ENCODE peak calls at places on chromosomes 1 and 21, in eight cellular contexts. One of them, this sample, is unnamed.

GRCh38 chr1:13664451-13664850 is 35.5 kb upstream of the PRDM2 start:
- DNase-seq in neural progenitor cell: no peak
- DNase-seq in keratinocyte: peak
- DNase-seq in brain microvascular endothelial cell: no peak
- DNase-seq in OCI-LY7: no peak
- DNase-seq in left ventricle myocardium inferior: no peak
- DNase-seq in HL-60: no peak
- DNase-seq in cardiac fibroblast: no peak
- DNase-seq in this sample: no peak

GRCh38 chr1:63866085-63866484 is 92.3 kb downstream of the ROR1 start:
- DNase-seq in neural progenitor cell: no peak
- DNase-seq in keratinocyte: no peak
- DNase-seq in brain microvascular endothelial cell: no peak
- DNase-seq in OCI-LY7: no peak
- DNase-seq in left ventricle myocardium inferior: no peak
- DNase-seq in HL-60: no peak
- DNase-seq in cardiac fibroblast: no peak
- DNase-seq in this sample: peak

GRCh38 chr1:42733415-42734200 is 6.4 kb downstream of the CLDN19 start:
- DNase-seq in neural progenitor cell: no peak
- DNase-seq in keratinocyte: no peak
- DNase-seq in brain microvascular endothelial cell: no peak
- DNase-seq in OCI-LY7: no peak
- DNase-seq in left ventricle myocardium inferior: no peak
- DNase-seq in HL-60: no peak
- DNase-seq in cardiac fibroblast: no peak
- DNase-seq in this sample: no peak

GRCh38 chr1:154726903-154727302 is 118.9 kb upstream of the ADAR start:
- DNase-seq in neural progenitor cell: no peak
- DNase-seq in keratinocyte: no peak
- DNase-seq in brain microvascular endothelial cell: no peak
- DNase-seq in OCI-LY7: no peak
- DNase-seq in left ventricle myocardium inferior: no peak
- DNase-seq in HL-60: no peak
- DNase-seq in cardiac fibroblast: no peak
- DNase-seq in this sample: no peak

GRCh38 chr1:174021611-174022079 is 512 bp downstream of the RC3H1 start:
- DNase-seq in neural progenitor cell: peak
- DNase-seq in keratinocyte: no peak
- DNase-seq in brain microvascular endothelial cell: peak
- DNase-seq in OCI-LY7: peak
- DNase-seq in left ventricle myocardium inferior: peak
- DNase-seq in HL-60: peak
- DNase-seq in cardiac fibroblast: peak
- DNase-seq in this sample: no peak

GRCh38 chr1:204685236-204686006 is at the start of gene LRRN2:
- DNase-seq in neural progenitor cell: peak
- DNase-seq in keratinocyte: no peak
- DNase-seq in brain microvascular endothelial cell: no peak
- DNase-seq in OCI-LY7: no peak
- DNase-seq in left ventricle myocardium inferior: peak
- DNase-seq in HL-60: no peak
- DNase-seq in cardiac fibroblast: no peak
- DNase-seq in this sample: no peak

GRCh38 chr1:152386940-152387339 is 27.1 kb downstream of the CRNN start:
- DNase-seq in neural progenitor cell: no peak
- DNase-seq in keratinocyte: peak
- DNase-seq in brain microvascular endothelial cell: no peak
- DNase-seq in OCI-LY7: no peak
- DNase-seq in left ventricle myocardium inferior: no peak
- DNase-seq in HL-60: no peak
- DNase-seq in cardiac fibroblast: no peak
- DNase-seq in this sample: no peak

GRCh38 chr1:156828414-156829085 is 11.9 kb upstream of the SH2D2A start:
- DNase-seq in neural progenitor cell: no peak
- DNase-seq in keratinocyte: no peak
- DNase-seq in brain microvascular endothelial cell: no peak
- DNase-seq in OCI-LY7: no peak
- DNase-seq in left ventricle myocardium inferior: no peak
- DNase-seq in HL-60: no peak
- DNase-seq in cardiac fibroblast: no peak
- DNase-seq in this sample: no peak

GRCh38 chr1:152185544-152186391 is 26.7 kb upstream of the RPTN start:
- DNase-seq in neural progenitor cell: peak
- DNase-seq in keratinocyte: no peak
- DNase-seq in brain microvascular endothelial cell: peak
- DNase-seq in OCI-LY7: peak
- DNase-seq in left ventricle myocardium inferior: no peak
- DNase-seq in HL-60: peak
- DNase-seq in cardiac fibroblast: peak
- DNase-seq in this sample: peak

GRCh38 chr1:171664976-171665375 is 12.5 kb upstream of the MYOC start:
- DNase-seq in neural progenitor cell: no peak
- DNase-seq in keratinocyte: no peak
- DNase-seq in brain microvascular endothelial cell: no peak
- DNase-seq in OCI-LY7: no peak
- DNase-seq in left ventricle myocardium inferior: no peak
- DNase-seq in HL-60: no peak
- DNase-seq in cardiac fibroblast: no peak
- DNase-seq in this sample: no peak

GRCh38 chr21:26684866-26685265 is 111.8 kb upstream of the CYYR1 start:
- DNase-seq in neural progenitor cell: no peak
- DNase-seq in keratinocyte: no peak
- DNase-seq in brain microvascular endothelial cell: no peak
- DNase-seq in OCI-LY7: no peak
- DNase-seq in left ventricle myocardium inferior: no peak
- DNase-seq in HL-60: no peak
- DNase-seq in cardiac fibroblast: no peak
- DNase-seq in this sample: no peak

DNA sequence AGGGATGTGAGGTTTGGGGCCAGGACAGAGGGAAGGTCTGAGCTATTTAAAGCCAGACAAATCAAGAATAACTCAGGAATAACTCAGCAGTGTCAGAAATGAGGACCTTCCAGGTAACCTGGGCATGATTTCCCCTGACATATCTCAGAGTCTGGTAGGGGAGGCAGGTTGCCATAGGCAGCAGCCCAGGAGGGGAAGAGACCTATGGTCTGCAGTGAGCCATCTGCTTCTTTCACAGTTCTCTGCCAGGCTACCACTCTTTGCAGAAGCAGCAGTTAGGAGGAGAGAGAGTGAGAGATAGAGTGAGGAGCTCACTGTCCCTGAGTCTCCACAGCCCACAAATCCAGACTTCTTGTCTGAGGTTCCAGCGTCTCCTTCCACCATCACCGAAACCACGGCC is 6.3 kb upstream of the VSIG8 start:
- DNase-seq in neural progenitor cell: no peak
- DNase-seq in keratinocyte: no peak
- DNase-seq in brain microvascular endothelial cell: no peak
- DNase-seq in OCI-LY7: no peak
- DNase-seq in left ventricle myocardium inferior: no peak
- DNase-seq in HL-60: no peak
- DNase-seq in cardiac fibroblast: no peak
- DNase-seq in this sample: no peak
- TF ChIP-seq CTCF in neural progenitor cell: no peak
- TF ChIP-seq CTCF in keratinocyte: no peak
- TF ChIP-seq CTCF in brain microvascular endothelial cell: no peak
- TF ChIP-seq CTCF in OCI-LY7: no peak
- TF ChIP-seq CTCF in left ventricle myocardium inferior: no peak
- TF ChIP-seq CTCF in HL-60: no peak
- TF ChIP-seq CTCF in cardiac fibroblast: no peak
- TF ChIP-seq CTCF in this sample: no peak

GRCh38 chr1:235328271-235329138 is at the start of gene GGPS1:
- DNase-seq in neural progenitor cell: peak
- DNase-seq in keratinocyte: peak
- DNase-seq in brain microvascular endothelial cell: peak
- DNase-seq in OCI-LY7: peak
- DNase-seq in left ventricle myocardium inferior: peak
- DNase-seq in HL-60: peak
- DNase-seq in cardiac fibroblast: peak
- DNase-seq in this sample: peak

GRCh38 chr1:235330918-235331285 is 2.5 kb downstream of the GGPS1 start:
- DNase-seq in neural progenitor cell: no peak
- DNase-seq in keratinocyte: no peak
- DNase-seq in brain microvascular endothelial cell: no peak
- DNase-seq in OCI-LY7: no peak
- DNase-seq in left ventricle myocardium inferior: no peak
- DNase-seq in HL-60: no peak
- DNase-seq in cardiac fibroblast: no peak
- DNase-seq in this sample: no peak

GRCh38 chr1:235329139-235329808 is 904 bp downstream of the GGPS1 start:
- DNase-seq in neural progenitor cell: peak
- DNase-seq in keratinocyte: no peak
- DNase-seq in brain microvascular endothelial cell: peak
- DNase-seq in OCI-LY7: peak
- DNase-seq in left ventricle myocardium inferior: no peak
- DNase-seq in HL-60: no peak
- DNase-seq in cardiac fibroblast: peak
- DNase-seq in this sample: peak

GRCh38 chr1:235327559-235328270 is at the start of gene ARID4B:
- DNase-seq in neural progenitor cell: peak
- DNase-seq in keratinocyte: no peak
- DNase-seq in brain microvascular endothelial cell: no peak
- DNase-seq in OCI-LY7: no peak
- DNase-seq in left ventricle myocardium inferior: peak
- DNase-seq in HL-60: no peak
- DNase-seq in cardiac fibroblast: no peak
- DNase-seq in this sample: no peak

DNA sequence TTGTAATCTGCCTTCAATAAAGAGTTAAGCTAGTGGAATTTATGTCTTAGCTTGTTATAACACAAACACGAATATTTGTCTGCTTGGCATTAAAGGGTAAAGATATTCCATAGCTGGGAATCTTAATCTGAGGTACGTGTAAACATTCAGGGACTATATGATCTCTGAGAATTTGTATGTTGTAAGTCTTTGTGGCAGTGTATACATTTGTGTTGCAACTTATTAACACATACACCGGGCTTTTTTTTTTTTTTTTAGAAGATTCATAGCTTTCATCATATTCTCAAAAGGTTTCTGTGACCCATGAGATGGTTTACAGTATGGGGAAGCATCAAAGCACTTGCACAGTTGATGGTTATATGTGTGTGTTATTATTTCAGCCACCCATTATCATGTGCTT is 3.0 kb downstream of the GGPS1 start:
- DNase-seq in neural progenitor cell: no peak
- DNase-seq in keratinocyte: no peak
- DNase-seq in brain microvascular endothelial cell: no peak
- DNase-seq in OCI-LY7: no peak
- DNase-seq in left ventricle myocardium inferior: no peak
- DNase-seq in HL-60: peak
- DNase-seq in cardiac fibroblast: no peak
- DNase-seq in this sample: no peak
- H3K4me3 ChIP-seq in neural progenitor cell: peak
- H3K4me3 ChIP-seq in keratinocyte: no peak
- H3K4me3 ChIP-seq in brain microvascular endothelial cell: no peak
- H3K4me3 ChIP-seq in OCI-LY7: peak
- H3K4me3 ChIP-seq in left ventricle myocardium inferior: no peak
- H3K4me3 ChIP-seq in HL-60: no peak
- H3K4me3 ChIP-seq in cardiac fibroblast: no peak
- H3K4me3 ChIP-seq in this sample: no peak

DNA sequence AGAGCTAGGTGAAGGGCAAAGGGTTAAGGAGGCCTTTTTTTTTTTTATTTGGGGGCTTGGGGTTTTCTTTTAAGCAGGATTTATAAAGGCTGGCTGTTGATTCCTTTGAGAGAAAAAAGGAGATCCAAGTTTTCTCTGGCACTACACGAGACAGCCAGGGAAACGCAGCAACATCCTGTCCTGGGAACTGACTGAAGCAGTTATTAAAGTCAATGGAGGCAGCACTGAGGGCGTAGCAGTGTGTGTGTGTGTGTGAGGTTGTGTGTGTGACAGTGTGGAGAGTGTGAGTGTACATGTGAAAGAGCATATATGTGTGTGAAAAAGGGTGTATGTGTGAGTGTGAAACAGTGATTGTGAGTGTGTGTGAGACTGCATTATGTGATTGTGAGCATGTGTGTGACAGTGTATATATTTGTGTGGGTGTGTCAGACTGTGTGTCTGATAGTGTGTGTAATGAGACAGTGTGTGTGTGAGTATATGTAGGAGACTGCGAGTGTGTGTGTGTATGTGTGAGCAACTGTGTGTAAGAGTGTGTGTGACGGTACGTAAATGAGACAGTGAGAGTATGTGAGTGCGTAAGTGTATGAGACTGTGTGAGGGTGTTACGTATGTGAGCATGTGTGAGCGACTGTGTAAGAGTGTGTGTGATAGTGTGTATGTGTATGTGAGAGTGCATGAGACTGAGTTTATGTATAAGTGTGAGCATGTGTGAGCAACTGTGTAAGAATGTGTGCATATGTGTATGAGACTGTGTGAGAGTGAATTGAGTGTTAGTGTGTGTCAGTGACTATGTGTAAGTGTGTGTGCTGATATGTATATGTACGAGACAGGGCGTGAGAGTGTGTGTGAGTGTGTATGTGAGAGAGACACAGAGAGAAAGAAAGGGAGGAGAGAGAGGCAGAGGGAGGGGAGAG is 66.0 kb upstream of the TIAM1 start:
- DNase-seq in neural progenitor cell: no peak
- DNase-seq in keratinocyte: no peak
- DNase-seq in brain microvascular endothelial cell: no peak
- DNase-seq in OCI-LY7: no peak
- DNase-seq in left ventricle myocardium inferior: no peak
- DNase-seq in HL-60: no peak
- DNase-seq in cardiac fibroblast: peak
- DNase-seq in this sample: no peak
- TF ChIP-seq CTCF in neural progenitor cell: no peak
- TF ChIP-seq CTCF in keratinocyte: no peak
- TF ChIP-seq CTCF in brain microvascular endothelial cell: no peak
- TF ChIP-seq CTCF in OCI-LY7: no peak
- TF ChIP-seq CTCF in left ventricle myocardium inferior: no peak
- TF ChIP-seq CTCF in HL-60: no peak
- TF ChIP-seq CTCF in cardiac fibroblast: no peak
- TF ChIP-seq CTCF in this sample: no peak

GRCh38 chr1:40338745-40339419 is 21.8 kb upstream of the COL9A2 start:
- DNase-seq in neural progenitor cell: peak
- DNase-seq in keratinocyte: peak
- DNase-seq in brain microvascular endothelial cell: peak
- DNase-seq in OCI-LY7: peak
- DNase-seq in left ventricle myocardium inferior: peak
- DNase-seq in HL-60: peak
- DNase-seq in cardiac fibroblast: peak
- DNase-seq in this sample: peak

GRCh38 chr1:40341509-40342380 is 24.7 kb upstream of the COL9A2 start:
- DNase-seq in neural progenitor cell: no peak
- DNase-seq in keratinocyte: no peak
- DNase-seq in brain microvascular endothelial cell: no peak
- DNase-seq in OCI-LY7: peak
- DNase-seq in left ventricle myocardium inferior: no peak
- DNase-seq in HL-60: no peak
- DNase-seq in cardiac fibroblast: no peak
- DNase-seq in this sample: no peak

GRCh38 chr1:40350391-40350790 is 23.1 kb upstream of the SMAP2 start:
- DNase-seq in neural progenitor cell: no peak
- DNase-seq in keratinocyte: no peak
- DNase-seq in brain microvascular endothelial cell: no peak
- DNase-seq in OCI-LY7: peak
- DNase-seq in left ventricle myocardium inferior: no peak
- DNase-seq in HL-60: no peak
- DNase-seq in cardiac fibroblast: no peak
- DNase-seq in this sample: no peak

GRCh38 chr1:40339420-40340323 is 22.6 kb upstream of the COL9A2 start:
- DNase-seq in neural progenitor cell: no peak
- DNase-seq in keratinocyte: no peak
- DNase-seq in brain microvascular endothelial cell: no peak
- DNase-seq in OCI-LY7: no peak
- DNase-seq in left ventricle myocardium inferior: no peak
- DNase-seq in HL-60: peak
- DNase-seq in cardiac fibroblast: no peak
- DNase-seq in this sample: no peak

GRCh38 chr1:40344597-40344996 is 27.5 kb upstream of the COL9A2 start:
- DNase-seq in neural progenitor cell: no peak
- DNase-seq in keratinocyte: no peak
- DNase-seq in brain microvascular endothelial cell: peak
- DNase-seq in OCI-LY7: peak
- DNase-seq in left ventricle myocardium inferior: peak
- DNase-seq in HL-60: peak
- DNase-seq in cardiac fibroblast: peak
- DNase-seq in this sample: no peak
- H3K4me3 ChIP-seq in neural progenitor cell: no peak
- H3K4me3 ChIP-seq in keratinocyte: no peak
- H3K4me3 ChIP-seq in brain microvascular endothelial cell: no peak
- H3K4me3 ChIP-seq in OCI-LY7: peak
- H3K4me3 ChIP-seq in left ventricle myocardium inferior: peak
- H3K4me3 ChIP-seq in HL-60: no peak
- H3K4me3 ChIP-seq in cardiac fibroblast: no peak
- H3K4me3 ChIP-seq in this sample: no peak